ENCODE peak calls at places on chromosomes 12 and 14, in nine cellular contexts. One of them, this sample, is unnamed.

GRCh38 chr12:24363177-24363754 is 413.8 kb upstream of the SOX5 start:
- DNase-seq in A549: no peak
- DNase-seq in prostate gland: no peak
- DNase-seq in transverse colon: no peak
- DNase-seq in pancreas: peak; percentile 67
- DNase-seq in esophagus squamous epithelium: no peak
- DNase-seq in endothelial cell of umbilical vein: no peak
- DNase-seq in DND-41: peak; percentile 36
- DNase-seq in CD8-positive, alpha-beta T cell: no peak
- DNase-seq in this sample: no peak

GRCh38 chr12:1760566-1761382 is 59.6 kb upstream of the LRTM2 start:
- DNase-seq in A549: peak; percentile 79
- DNase-seq in prostate gland: no peak
- DNase-seq in transverse colon: no peak
- DNase-seq in pancreas: no peak
- DNase-seq in esophagus squamous epithelium: no peak
- DNase-seq in endothelial cell of umbilical vein: peak; percentile 46
- DNase-seq in DND-41: no peak
- DNase-seq in CD8-positive, alpha-beta T cell: no peak
- DNase-seq in this sample: peak; percentile 30

GRCh38 chr14:23697689-23698088 is 61.5 kb downstream of the DHRS2 start:
- DNase-seq in A549: no peak
- DNase-seq in prostate gland: no peak
- DNase-seq in transverse colon: no peak
- DNase-seq in pancreas: no peak
- DNase-seq in esophagus squamous epithelium: no peak
- DNase-seq in endothelial cell of umbilical vein: no peak
- DNase-seq in DND-41: no peak
- DNase-seq in CD8-positive, alpha-beta T cell: no peak
- DNase-seq in this sample: no peak

GRCh38 chr12:9725471-9725870 is 7.4 kb downstream of the CLECL1 start:
- DNase-seq in A549: no peak
- DNase-seq in prostate gland: no peak
- DNase-seq in transverse colon: no peak
- DNase-seq in pancreas: no peak
- DNase-seq in esophagus squamous epithelium: no peak
- DNase-seq in endothelial cell of umbilical vein: no peak
- DNase-seq in DND-41: no peak
- DNase-seq in CD8-positive, alpha-beta T cell: no peak
- DNase-seq in this sample: no peak

GRCh38 chr12:29944269-29945000 is 160.7 kb upstream of the TMTC1 start:
- DNase-seq in A549: no peak
- DNase-seq in prostate gland: no peak
- DNase-seq in transverse colon: no peak
- DNase-seq in pancreas: no peak
- DNase-seq in esophagus squamous epithelium: no peak
- DNase-seq in endothelial cell of umbilical vein: no peak
- DNase-seq in DND-41: no peak
- DNase-seq in CD8-positive, alpha-beta T cell: no peak
- DNase-seq in this sample: no peak

GRCh38 chr12:75660805-75661404 is 149.5 kb upstream of the KRR1 start:
- DNase-seq in A549: peak; percentile 45
- DNase-seq in prostate gland: no peak
- DNase-seq in transverse colon: no peak
- DNase-seq in pancreas: no peak
- DNase-seq in esophagus squamous epithelium: no peak
- DNase-seq in endothelial cell of umbilical vein: peak; percentile 50
- DNase-seq in DND-41: no peak
- DNase-seq in CD8-positive, alpha-beta T cell: no peak
- DNase-seq in this sample: peak; percentile 27

GRCh38 chr12:19222566-19222965 is 93.0 kb downstream of the PLEKHA5 start:
- DNase-seq in A549: no peak
- DNase-seq in prostate gland: no peak
- DNase-seq in transverse colon: no peak
- DNase-seq in pancreas: no peak
- DNase-seq in esophagus squamous epithelium: no peak
- DNase-seq in endothelial cell of umbilical vein: no peak
- DNase-seq in DND-41: no peak
- DNase-seq in CD8-positive, alpha-beta T cell: no peak
- DNase-seq in this sample: no peak

GRCh38 chr12:55745361-55746146 is 2.6 kb downstream of the GDF11 start:
- DNase-seq in A549: no peak
- DNase-seq in prostate gland: no peak
- DNase-seq in transverse colon: no peak
- DNase-seq in pancreas: no peak
- DNase-seq in esophagus squamous epithelium: no peak
- DNase-seq in endothelial cell of umbilical vein: no peak
- DNase-seq in DND-41: no peak
- DNase-seq in CD8-positive, alpha-beta T cell: no peak
- DNase-seq in this sample: no peak

GRCh38 chr12:68350753-68351152 is 18.6 kb upstream of the MDM1 start:
- DNase-seq in A549: no peak
- DNase-seq in prostate gland: no peak
- DNase-seq in transverse colon: no peak
- DNase-seq in pancreas: no peak
- DNase-seq in esophagus squamous epithelium: no peak
- DNase-seq in endothelial cell of umbilical vein: no peak
- DNase-seq in DND-41: no peak
- DNase-seq in CD8-positive, alpha-beta T cell: no peak
- DNase-seq in this sample: no peak

GRCh38 chr14:53714495-53715389 is 241.9 kb downstream of the BMP4 start:
- DNase-seq in A549: no peak
- DNase-seq in prostate gland: no peak
- DNase-seq in transverse colon: no peak
- DNase-seq in pancreas: no peak
- DNase-seq in esophagus squamous epithelium: no peak
- DNase-seq in endothelial cell of umbilical vein: peak; percentile 83
- DNase-seq in DND-41: no peak
- DNase-seq in CD8-positive, alpha-beta T cell: no peak
- DNase-seq in this sample: no peak

GRCh38 chr14:56224691-56225681 is 106.8 kb downstream of the PELI2 start:
- DNase-seq in A549: peak; percentile 83
- DNase-seq in prostate gland: no peak
- DNase-seq in transverse colon: peak; percentile 76
- DNase-seq in pancreas: no peak
- DNase-seq in esophagus squamous epithelium: no peak
- DNase-seq in endothelial cell of umbilical vein: no peak
- DNase-seq in DND-41: no peak
- DNase-seq in CD8-positive, alpha-beta T cell: no peak
- DNase-seq in this sample: no peak

GRCh38 chr14:71533800-71534199 is 398.4 kb upstream of the RGS6 start:
- DNase-seq in A549: no peak
- DNase-seq in prostate gland: no peak
- DNase-seq in transverse colon: no peak
- DNase-seq in pancreas: no peak
- DNase-seq in esophagus squamous epithelium: no peak
- DNase-seq in endothelial cell of umbilical vein: no peak
- DNase-seq in DND-41: no peak
- DNase-seq in CD8-positive, alpha-beta T cell: no peak
- DNase-seq in this sample: no peak

GRCh38 chr12:34598352-34598827 is 576.1 kb downstream of the ALG10 start:
- DNase-seq in A549: no peak
- DNase-seq in prostate gland: no peak
- DNase-seq in transverse colon: no peak
- DNase-seq in pancreas: no peak
- DNase-seq in esophagus squamous epithelium: no peak
- DNase-seq in endothelial cell of umbilical vein: no peak
- DNase-seq in DND-41: no peak
- DNase-seq in CD8-positive, alpha-beta T cell: no peak
- DNase-seq in this sample: no peak

GRCh38 chr12:34598851-34599529 is 576.7 kb downstream of the ALG10 start:
- DNase-seq in A549: no peak
- DNase-seq in prostate gland: no peak
- DNase-seq in transverse colon: no peak
- DNase-seq in pancreas: peak; percentile 36
- DNase-seq in esophagus squamous epithelium: no peak
- DNase-seq in endothelial cell of umbilical vein: no peak
- DNase-seq in DND-41: no peak
- DNase-seq in CD8-positive, alpha-beta T cell: no peak
- DNase-seq in this sample: no peak

GRCh38 chr12:34597548-34598351 is 575.5 kb downstream of the ALG10 start:
- DNase-seq in A549: no peak
- DNase-seq in prostate gland: no peak
- DNase-seq in transverse colon: peak; percentile 1
- DNase-seq in pancreas: no peak
- DNase-seq in esophagus squamous epithelium: no peak
- DNase-seq in endothelial cell of umbilical vein: no peak
- DNase-seq in DND-41: no peak
- DNase-seq in CD8-positive, alpha-beta T cell: no peak
- DNase-seq in this sample: no peak

GRCh38 chr12:34599530-34600513 is 577.5 kb downstream of the ALG10 start:
- DNase-seq in A549: no peak
- DNase-seq in prostate gland: no peak
- DNase-seq in transverse colon: no peak
- DNase-seq in pancreas: peak; percentile 28
- DNase-seq in esophagus squamous epithelium: no peak
- DNase-seq in endothelial cell of umbilical vein: no peak
- DNase-seq in DND-41: no peak
- DNase-seq in CD8-positive, alpha-beta T cell: no peak
- DNase-seq in this sample: no peak

DNA sequence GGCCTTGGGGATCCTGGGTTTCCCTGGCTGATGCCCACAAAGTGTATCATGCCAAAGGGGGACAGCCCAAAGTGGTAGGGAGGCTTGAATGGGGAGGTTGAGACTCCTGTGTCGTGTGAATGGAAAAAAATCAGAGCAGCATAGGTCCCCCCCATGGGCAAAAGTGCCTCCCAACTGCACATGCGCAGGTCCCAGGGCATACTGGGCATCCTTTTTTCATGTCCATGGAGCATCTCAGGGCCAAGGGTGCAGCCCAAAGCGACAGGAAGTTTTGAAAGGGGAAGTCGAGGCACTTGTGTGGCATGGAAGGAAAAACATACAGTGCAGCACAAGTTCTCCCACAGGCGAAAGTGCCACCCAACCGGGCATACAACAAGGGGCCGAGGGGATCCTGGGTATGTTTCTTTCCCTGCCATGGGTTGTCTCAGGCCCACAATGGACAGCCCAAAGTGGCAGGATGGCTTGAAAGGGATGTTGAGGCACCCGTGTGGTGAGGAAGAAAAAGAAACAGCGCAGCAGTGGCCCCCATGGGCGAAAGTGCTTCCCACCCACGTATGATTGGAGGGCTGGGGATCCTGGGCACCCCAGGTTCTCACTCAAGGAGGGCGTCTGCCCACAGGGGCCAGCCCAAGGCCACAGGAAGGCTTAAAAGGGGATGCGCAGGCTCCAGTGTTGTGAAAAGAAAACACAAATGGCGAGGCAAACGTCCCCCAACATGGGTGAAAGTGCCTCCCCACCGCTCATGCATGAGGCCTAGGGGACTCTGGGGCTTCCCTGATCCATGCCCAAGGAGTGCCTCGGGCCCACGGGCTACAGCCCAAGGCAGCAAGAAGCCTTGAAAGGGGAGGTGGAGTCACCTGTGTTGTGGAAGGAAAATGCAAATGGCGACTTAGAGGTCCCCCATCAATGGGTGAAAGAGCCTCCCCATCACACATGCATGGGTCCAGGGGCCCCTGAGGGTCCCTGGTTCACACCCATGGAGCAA is 573.7 kb downstream of the ALG10 start:
- DNase-seq in A549: no peak
- DNase-seq in prostate gland: no peak
- DNase-seq in transverse colon: peak; percentile 4
- DNase-seq in pancreas: peak; percentile 29
- DNase-seq in esophagus squamous epithelium: no peak
- DNase-seq in endothelial cell of umbilical vein: no peak
- DNase-seq in DND-41: no peak
- DNase-seq in CD8-positive, alpha-beta T cell: no peak
- DNase-seq in this sample: no peak
- H3K9me3 ChIP-seq in A549: peaks cover 26% of the 10 kb centered on the region
- H3K9me3 ChIP-seq in prostate gland: no peaks in the 10 kb centered on the region
- H3K9me3 ChIP-seq in transverse colon: peaks cover 86% of the 10 kb centered on the region
- H3K9me3 ChIP-seq in pancreas: no peaks in the 10 kb centered on the region
- H3K9me3 ChIP-seq in esophagus squamous epithelium: peaks cover 100% of the 10 kb centered on the region
- H3K9me3 ChIP-seq in endothelial cell of umbilical vein: peaks cover 7% of the 10 kb centered on the region
- H3K9me3 ChIP-seq in DND-41: peaks cover 57% of the 10 kb centered on the region
- H3K9me3 ChIP-seq in CD8-positive, alpha-beta T cell: no peaks in the 10 kb centered on the region
- H3K9me3 ChIP-seq in this sample: peaks cover 26% of the 10 kb centered on the region

GRCh38 chr12:119130523-119130922 is 48.2 kb upstream of the HSPB8 start:
- DNase-seq in A549: no peak
- DNase-seq in prostate gland: no peak
- DNase-seq in transverse colon: no peak
- DNase-seq in pancreas: no peak
- DNase-seq in esophagus squamous epithelium: no peak
- DNase-seq in endothelial cell of umbilical vein: no peak
- DNase-seq in DND-41: no peak
- DNase-seq in CD8-positive, alpha-beta T cell: no peak
- DNase-seq in this sample: no peak

GRCh38 chr12:119129827-119130434 is 48.8 kb upstream of the HSPB8 start:
- DNase-seq in A549: no peak
- DNase-seq in prostate gland: no peak
- DNase-seq in transverse colon: no peak
- DNase-seq in pancreas: no peak
- DNase-seq in esophagus squamous epithelium: no peak
- DNase-seq in endothelial cell of umbilical vein: no peak
- DNase-seq in DND-41: no peak
- DNase-seq in CD8-positive, alpha-beta T cell: no peak
- DNase-seq in this sample: no peak

DNA sequence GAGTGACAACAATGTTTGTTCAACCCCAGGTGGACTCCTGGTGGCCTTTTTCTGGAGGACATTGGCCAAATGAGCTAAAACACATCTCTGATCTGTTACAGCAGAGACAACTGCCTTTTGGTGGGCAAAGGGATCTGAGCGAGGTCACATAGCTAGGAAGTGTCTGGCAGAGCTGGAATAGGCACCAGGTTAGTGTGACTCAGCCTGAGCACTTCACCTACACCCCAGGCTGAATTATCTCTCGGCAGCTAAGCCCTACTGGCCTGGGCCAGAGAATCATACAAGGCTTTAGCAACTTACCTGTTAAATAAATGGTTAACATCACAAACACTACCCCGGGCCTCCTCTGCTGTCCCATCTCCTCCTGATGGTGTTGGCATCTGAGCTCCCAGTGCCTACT is 50.2 kb upstream of the HSPB8 start:
- DNase-seq in A549: no peak
- DNase-seq in prostate gland: no peak
- DNase-seq in transverse colon: no peak
- DNase-seq in pancreas: no peak
- DNase-seq in esophagus squamous epithelium: no peak
- DNase-seq in endothelial cell of umbilical vein: no peak
- DNase-seq in DND-41: no peak
- DNase-seq in CD8-positive, alpha-beta T cell: no peak
- DNase-seq in this sample: no peak
- H3K4me3 ChIP-seq in A549: no peak overlapping the region
- H3K4me3 ChIP-seq in prostate gland: no peak overlapping the region
- H3K4me3 ChIP-seq in transverse colon: no peak overlapping the region
- H3K4me3 ChIP-seq in pancreas: no peak overlapping the region
- H3K4me3 ChIP-seq in esophagus squamous epithelium: no peak overlapping the region
- H3K4me3 ChIP-seq in endothelial cell of umbilical vein: no peak overlapping the region
- H3K4me3 ChIP-seq in DND-41: no peak overlapping the region
- H3K4me3 ChIP-seq in CD8-positive, alpha-beta T cell: no peak overlapping the region
- H3K4me3 ChIP-seq in this sample: no peak overlapping the region

GRCh38 chr12:126858586-126858985 is 1408.4 kb upstream of the TMEM132C start:
- DNase-seq in A549: no peak
- DNase-seq in prostate gland: no peak
- DNase-seq in transverse colon: no peak
- DNase-seq in pancreas: no peak
- DNase-seq in esophagus squamous epithelium: no peak
- DNase-seq in endothelial cell of umbilical vein: no peak
- DNase-seq in DND-41: no peak
- DNase-seq in CD8-positive, alpha-beta T cell: no peak
- DNase-seq in this sample: no peak
- H3K9me3 ChIP-seq in A549: no peaks in the 10 kb centered on the region
- H3K9me3 ChIP-seq in prostate gland: no peaks in the 10 kb centered on the region
- H3K9me3 ChIP-seq in transverse colon: no peaks in the 10 kb centered on the region
- H3K9me3 ChIP-seq in pancreas: no peaks in the 10 kb centered on the region
- H3K9me3 ChIP-seq in esophagus squamous epithelium: no peaks in the 10 kb centered on the region
- H3K9me3 ChIP-seq in endothelial cell of umbilical vein: peaks cover 3% of the 10 kb centered on the region
- H3K9me3 ChIP-seq in DND-41: no peaks in the 10 kb centered on the region
- H3K9me3 ChIP-seq in CD8-positive, alpha-beta T cell: no peaks in the 10 kb centered on the region
- H3K9me3 ChIP-seq in this sample: no peaks in the 10 kb centered on the region

GRCh38 chr12:94815958-94816357 is 165.6 kb upstream of the TMCC3 start:
- DNase-seq in A549: no peak
- DNase-seq in prostate gland: no peak
- DNase-seq in transverse colon: no peak
- DNase-seq in pancreas: no peak
- DNase-seq in esophagus squamous epithelium: no peak
- DNase-seq in endothelial cell of umbilical vein: no peak
- DNase-seq in DND-41: peak; percentile 73
- DNase-seq in CD8-positive, alpha-beta T cell: no peak
- DNase-seq in this sample: no peak
- H3K4me3 ChIP-seq in A549: no peak overlapping the region
- H3K4me3 ChIP-seq in prostate gland: no peak overlapping the region
- H3K4me3 ChIP-seq in transverse colon: no peak overlapping the region
- H3K4me3 ChIP-seq in pancreas: no peak overlapping the region
- H3K4me3 ChIP-seq in esophagus squamous epithelium: no peak overlapping the region
- H3K4me3 ChIP-seq in endothelial cell of umbilical vein: no peak overlapping the region
- H3K4me3 ChIP-seq in DND-41: no peak overlapping the region
- H3K4me3 ChIP-seq in CD8-positive, alpha-beta T cell: no peak overlapping the region
- H3K4me3 ChIP-seq in this sample: no peak overlapping the region